ENCODE peak calls at places on chromosomes 13 and 19, in four cellular contexts. B is AG04450, A is body of pancreas, S is NB4. Q is an unnamed sample.

GRCh38 chr13:94020833-94021232 is 458.6 kb downstream of the DCT start:
- DNase-seq in A (no peak), S (no peak), B (no peak), Q (no peak)

GRCh38 chr13:113976711-113977684 is 3.1 kb upstream of the C13orf46 start:
- DNase-seq in A (no peak), S (no peak), B (peak), Q (no peak)

GRCh38 chr13:112748947-112749346 is 59.1 kb downstream of the ATP11A start:
- DNase-seq in S (no peak), A (peak), B (no peak), Q (no peak)

GRCh38 chr19:47390533-47391488 is 28.5 kb downstream of the MEIS3 start:
- DNase-seq in S (no peak), A (no peak), B (no peak), Q (no peak)

GRCh38 chr19:4866595-4867424 is 657 bp downstream of the PLIN3 start:
- DNase-seq in A (peak), S (peak), B (no peak), Q (no peak)

GRCh38 chr19:34188388-34188787 is 16.1 kb downstream of the LSM14A start:
- DNase-seq in A (no peak), S (peak), B (no peak), Q (no peak)

GRCh38 chr13:113664751-113665581 is 2.1 kb upstream of the GRK1 start:
- DNase-seq in A (peak), S (no peak), B (no peak), Q (no peak)

GRCh38 chr13:52642131-52642530 is at the start of gene HNRNPA1L2:
- DNase-seq in S (no peak), B (no peak), A (no peak), Q (no peak)

GRCh38 chr13:56332671-56333070 is 808.0 kb upstream of the PRR20A start:
- DNase-seq in S (peak), B (no peak), A (no peak), Q (no peak)

GRCh38 chr19:12913011-12913561 is 6.0 kb downstream of the SYCE2 start:
- DNase-seq in S (no peak), B (peak), A (peak), Q (peak)

GRCh38 chr19:30498707-30499106 is 126.5 kb downstream of the ZNF536 start:
- DNase-seq in A (no peak), S (no peak), B (no peak), Q (no peak)

GRCh38 chr13:33678084-33678483 is 139.9 kb upstream of the RFC3 start:
- DNase-seq in B (no peak), A (no peak), S (no peak), Q (no peak)

GRCh38 chr13:33676045-33676699 is 141.8 kb upstream of the RFC3 start:
- DNase-seq in S (no peak), B (no peak), A (peak), Q (no peak)

GRCh38 chr13:33678906-33679657 is 138.9 kb upstream of the RFC3 start:
- DNase-seq in A (peak), B (no peak), S (no peak), Q (no peak)

GRCh38 chr13:33677215-33677614 is 140.7 kb upstream of the RFC3 start:
- DNase-seq in B (no peak), S (no peak), A (no peak), Q (peak)

DNA sequence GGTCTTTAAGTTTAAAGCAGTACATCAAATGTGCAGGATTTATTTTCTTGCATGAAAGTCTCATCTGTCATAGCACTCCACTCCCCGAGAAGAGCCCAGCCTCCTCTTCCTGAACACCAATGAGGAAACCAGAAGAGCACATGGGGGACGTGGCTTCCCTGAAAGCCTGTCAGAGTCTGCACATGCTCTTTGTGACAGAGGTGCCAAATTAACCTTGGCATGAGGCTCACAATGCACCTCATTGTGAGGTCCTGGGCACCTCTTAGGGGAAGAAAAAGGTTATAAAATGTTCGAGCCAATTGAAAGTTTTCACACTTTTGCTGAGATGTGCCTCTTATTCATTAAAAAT is 141.3 kb upstream of the RFC3 start:
- DNase-seq in S (peak), A (peak), B (peak), Q (peak)
- H3K4me3 ChIP-seq in S (peak), A (peak), B (peak), Q (peak)

DNA sequence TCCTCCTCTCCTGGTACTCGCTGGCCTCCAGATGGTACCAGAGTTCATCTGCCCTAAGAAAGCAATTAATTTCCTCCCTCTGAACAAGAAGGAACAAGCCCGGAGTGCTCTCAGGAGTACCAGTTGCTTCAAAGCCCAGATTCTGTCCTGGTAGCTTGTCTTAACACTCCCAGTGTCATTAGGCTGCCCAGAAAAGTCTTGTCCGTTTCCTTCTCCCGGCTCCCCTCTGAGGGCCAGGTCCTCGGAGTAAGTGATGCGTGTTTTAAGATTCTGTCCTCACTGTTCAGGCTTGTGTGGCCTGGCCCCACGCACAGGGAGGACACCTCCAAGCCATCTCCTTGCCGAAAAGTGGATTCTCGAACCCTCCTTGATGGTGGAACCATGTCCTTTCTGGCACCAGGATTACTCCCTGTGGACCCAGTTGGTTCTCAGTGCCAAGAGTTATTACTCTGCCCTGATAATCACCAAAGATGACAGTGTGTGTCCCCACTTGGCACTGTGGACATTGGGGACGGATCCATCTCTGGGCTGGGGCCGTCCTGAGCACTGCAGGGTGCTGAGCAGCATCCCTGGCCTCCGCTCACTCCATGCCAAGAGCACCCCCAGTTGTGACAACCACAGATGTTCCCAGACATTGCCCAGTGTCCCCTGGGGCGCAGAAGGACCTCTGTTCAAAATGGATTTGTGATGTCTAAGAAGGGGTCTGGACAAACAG is 52.5 kb downstream of the RFX2 start:
- DNase-seq in S (no peak), B (no peak), A (no peak), Q (no peak)
- TF ChIP-seq CTCF in S (no peak), B (no peak), A (no peak), Q (no peak)

DNA sequence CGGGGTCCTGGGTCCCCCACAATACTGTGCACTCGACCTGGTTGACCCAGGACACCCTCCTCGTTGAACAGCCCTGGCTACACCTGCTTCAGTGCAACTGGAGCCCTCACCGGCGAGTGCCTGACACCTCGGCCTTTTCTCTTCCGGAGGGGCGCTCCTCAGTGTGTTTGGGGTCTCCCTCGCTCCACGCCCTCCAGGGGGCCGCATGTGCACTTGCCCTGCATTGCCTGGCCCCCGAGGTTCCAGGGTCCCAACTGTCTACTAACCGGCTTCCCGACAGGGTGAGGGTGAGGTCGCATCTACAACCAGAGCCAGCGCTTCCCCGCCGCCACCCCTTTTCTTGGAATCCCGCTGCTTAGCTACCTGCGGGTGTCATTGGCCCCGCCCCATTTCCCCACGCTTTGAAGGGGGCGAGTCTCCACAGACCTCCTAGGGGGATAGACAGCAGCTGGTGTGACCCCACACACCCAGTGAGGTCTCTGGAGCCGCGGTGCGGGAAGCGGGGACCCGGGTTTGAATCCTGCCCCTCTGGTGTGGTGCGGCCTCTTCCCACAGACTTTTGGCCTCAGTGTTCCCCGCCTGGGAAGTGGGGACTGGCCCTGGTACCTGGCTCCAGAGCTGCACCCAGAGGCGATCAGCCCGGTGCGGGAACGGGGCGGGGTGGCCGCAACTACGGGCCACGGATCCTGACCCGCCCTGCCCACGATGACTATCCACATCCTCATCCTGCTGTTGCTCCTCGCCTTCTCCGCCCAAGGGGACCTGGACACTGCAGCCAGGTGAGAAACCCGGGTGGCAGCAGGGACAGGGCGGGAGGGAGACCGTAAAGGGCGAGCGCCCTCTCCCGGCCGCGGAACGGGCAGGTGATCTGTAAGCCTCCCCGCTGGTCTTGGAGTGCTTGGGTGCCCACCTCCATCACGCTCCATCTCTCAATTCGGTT is at the start of gene ADM5:
- DNase-seq in A (peak), B (no peak), S (peak), Q (no peak)
- H3K4me3 ChIP-seq in A (peak), B (peak), S (no peak), Q (peak)

DNA sequence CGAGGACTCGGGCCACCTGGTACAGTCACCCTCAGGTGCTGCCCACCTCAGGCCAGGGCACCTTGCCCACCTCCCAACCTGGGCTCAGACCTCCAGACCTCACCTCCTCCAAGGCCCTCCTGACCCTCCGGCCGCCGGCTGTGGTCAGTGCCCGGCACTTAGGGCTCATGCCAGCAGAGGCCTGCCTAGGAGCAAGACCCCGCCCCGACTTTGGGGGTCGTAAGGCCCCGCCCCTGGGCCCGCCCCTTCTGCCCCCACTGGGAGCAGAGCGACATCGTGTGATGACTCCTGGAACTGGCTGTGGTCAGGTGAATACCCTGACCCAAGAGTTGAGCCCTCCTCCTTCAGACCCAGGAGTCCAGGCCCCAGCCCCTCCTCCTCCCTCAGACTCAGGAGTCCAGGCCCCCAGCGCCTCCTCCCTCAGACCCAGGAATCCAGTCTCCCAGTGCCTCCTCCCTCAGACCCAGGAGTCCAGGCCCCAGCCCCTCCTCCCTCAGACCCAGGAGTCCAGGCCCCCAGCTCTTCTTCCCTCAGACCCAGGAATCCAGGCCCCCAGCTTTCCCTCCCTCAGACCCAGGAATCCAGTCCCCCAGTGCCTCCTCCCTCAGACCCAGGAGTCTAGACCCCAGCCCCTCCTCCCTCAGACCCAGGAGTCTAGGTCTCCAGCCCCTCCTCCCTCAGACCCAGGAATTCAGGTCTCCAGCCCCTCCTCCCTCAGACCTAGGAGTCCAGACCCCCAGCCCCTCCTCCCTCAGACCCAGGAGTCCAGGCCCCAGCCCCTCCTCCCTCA is at the start of gene SBK2:
- DNase-seq in S (peak), B (no peak), A (no peak), Q (no peak)
- TF ChIP-seq CTCF in S (no peak), B (no peak), A (no peak), Q (peak)

DNA sequence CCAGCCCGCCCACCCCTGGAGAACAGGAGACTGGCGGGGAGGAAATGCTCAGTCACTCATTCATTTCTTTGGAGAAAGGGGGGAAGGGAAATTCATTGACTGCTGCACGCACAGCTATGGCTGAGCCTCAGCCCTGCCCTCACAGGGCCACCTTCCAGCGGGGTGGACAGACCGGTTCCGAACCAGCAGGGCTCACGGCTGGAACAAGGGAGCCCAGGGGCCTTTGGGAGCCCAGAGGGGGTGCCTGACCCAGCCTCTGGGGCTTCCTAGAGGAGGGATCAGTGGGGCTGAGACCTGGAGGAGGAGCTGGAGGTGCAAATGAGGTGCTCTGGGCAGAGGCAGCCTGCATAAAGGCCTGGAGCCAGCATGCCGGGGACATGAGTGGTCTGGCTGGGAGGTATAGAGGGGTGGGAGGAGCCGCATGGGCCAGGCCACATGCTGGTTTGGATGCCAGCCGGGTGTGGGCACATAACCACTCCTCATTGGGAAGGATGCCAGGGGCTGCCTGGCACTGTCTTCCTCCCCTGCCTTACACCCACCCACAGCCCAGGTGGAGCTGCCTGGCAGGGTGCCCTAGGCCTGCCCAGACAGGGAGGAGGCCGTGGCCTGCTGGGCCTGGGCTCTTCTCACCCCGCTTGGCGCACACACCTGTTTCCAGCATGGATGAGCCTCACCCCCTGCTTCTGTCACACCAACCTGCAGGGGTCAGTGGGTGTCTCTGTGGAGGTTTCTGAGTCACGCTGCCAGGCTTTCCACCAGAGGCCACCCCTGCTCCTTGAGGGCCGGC is 26.9 kb downstream of the PPP5C start:
- DNase-seq in S (no peak), A (peak), B (no peak), Q (peak)
- H3K4me3 ChIP-seq in S (no peak), A (no peak), B (no peak), Q (peak)

DNA sequence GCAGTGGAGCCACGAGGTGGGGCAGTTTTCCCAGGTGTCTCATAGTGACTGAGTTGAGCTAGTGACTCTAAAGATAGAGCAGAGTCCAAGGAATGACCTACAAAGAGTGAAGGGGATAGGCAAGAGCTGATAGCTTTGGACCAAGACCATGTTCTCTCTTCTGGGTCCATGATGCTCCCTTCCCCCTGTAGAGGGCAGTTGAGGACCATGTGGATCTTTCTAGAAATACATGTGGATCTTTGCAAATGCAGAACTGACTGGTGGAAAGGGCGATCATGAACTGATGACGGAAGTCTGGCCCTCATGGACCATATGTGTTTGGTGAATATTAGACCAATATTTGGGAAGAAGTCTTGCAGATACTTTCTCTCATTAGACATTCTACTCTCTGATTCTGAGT is 6.9 kb downstream of the PSG1 start:
- DNase-seq in S (no peak), A (no peak), B (no peak), Q (no peak)
- TF ChIP-seq CTCF in S (no peak), A (no peak), B (no peak), Q (no peak)

GRCh38 chr19:35534803-35535480 is 1.7 kb downstream of the GAPDHS start:
- DNase-seq in B (no peak), A (no peak), S (no peak), Q (no peak)

GRCh38 chr19:35533822-35534521 is 716 bp downstream of the GAPDHS start:
- DNase-seq in S (peak), A (peak), B (no peak), Q (peak)

GRCh38 chr19:35529241-35530218 is 1.4 kb upstream of the SBSN start:
- DNase-seq in S (no peak), B (no peak), A (no peak), Q (no peak)

GRCh38 chr19:35531291-35531690 is 2.0 kb upstream of the GAPDHS start:
- DNase-seq in S (no peak), A (no peak), B (no peak), Q (no peak)

GRCh38 chr19:35533201-35533821 is at the start of gene GAPDHS:
- DNase-seq in S (no peak), A (no peak), B (no peak), Q (no peak)
- H3K4me3 ChIP-seq in S (no peak), A (no peak), B (peak), Q (no peak)

Q was measured in LNCaP clone FGC.